ENCODE peak calls at places on chromosomes 13 and 19, in four cellular contexts. One of them, this sample, is unnamed.

GRCh38 chr19:48639483-48640375 is 2.5 kb upstream of the DBP start:
- DNase-seq in T1000: no peak
- DNase-seq in left kidney: no peak
- DNase-seq in H9: no peak
- DNase-seq in this sample: no peak

GRCh38 chr19:38949580-38950367 is 19.0 kb downstream of the MRPS12 start:
- DNase-seq in H9: peak
- DNase-seq in T1000: no peak
- DNase-seq in left kidney: peak
- DNase-seq in this sample: peak

GRCh38 chr19:20664917-20665781 is 3.8 kb upstream of the ZNF626 start:
- DNase-seq in T1000: no peak
- DNase-seq in left kidney: peak
- DNase-seq in H9: peak
- DNase-seq in this sample: no peak

GRCh38 chr13:39818953-39819352 is 163.5 kb downstream of the COG6 start:
- DNase-seq in T1000: no peak
- DNase-seq in H9: no peak
- DNase-seq in left kidney: no peak
- DNase-seq in this sample: no peak

GRCh38 chr13:32650705-32651311 is 64.6 kb downstream of the PDS5B start:
- DNase-seq in left kidney: peak
- DNase-seq in T1000: no peak
- DNase-seq in H9: peak
- DNase-seq in this sample: peak

GRCh38 chr13:51607165-51607564 is 22.9 kb downstream of the WDFY2 start:
- DNase-seq in H9: no peak
- DNase-seq in T1000: no peak
- DNase-seq in left kidney: no peak
- DNase-seq in this sample: no peak

GRCh38 chr13:27860743-27861142 is 59.1 kb upstream of the PDX1 start:
- DNase-seq in left kidney: no peak
- DNase-seq in T1000: no peak
- DNase-seq in H9: no peak
- DNase-seq in this sample: no peak

GRCh38 chr19:28297036-28297435 is 915.9 kb downstream of the UQCRFS1 start:
- DNase-seq in left kidney: no peak
- DNase-seq in T1000: no peak
- DNase-seq in H9: no peak
- DNase-seq in this sample: no peak

GRCh38 chr19:15431396-15432017 is 12.7 kb upstream of the AKAP8L start:
- DNase-seq in left kidney: no peak
- DNase-seq in H9: no peak
- DNase-seq in T1000: no peak
- DNase-seq in this sample: no peak

GRCh38 chr13:76600086-76600485 is 286.1 kb downstream of the KCTD12 start:
- DNase-seq in left kidney: no peak
- DNase-seq in H9: no peak
- DNase-seq in T1000: no peak
- DNase-seq in this sample: no peak

GRCh38 chr13:35891973-35892441 is 239.2 kb downstream of the DCLK1 start:
- DNase-seq in T1000: no peak
- DNase-seq in left kidney: peak
- DNase-seq in H9: no peak
- DNase-seq in this sample: no peak

GRCh38 chr13:44870456-44870929 is 118.8 kb downstream of the NUFIP1 start:
- DNase-seq in H9: no peak
- DNase-seq in left kidney: no peak
- DNase-seq in T1000: no peak
- DNase-seq in this sample: no peak

GRCh38 chr19:48963371-48964204 is 1.5 kb upstream of the FTL start:
- DNase-seq in left kidney: peak
- DNase-seq in H9: peak
- DNase-seq in T1000: peak
- DNase-seq in this sample: peak

GRCh38 chr19:54014920-54015560 is 23.6 kb downstream of the CACNG6 start:
- DNase-seq in T1000: no peak
- DNase-seq in H9: no peak
- DNase-seq in left kidney: peak
- DNase-seq in this sample: no peak

GRCh38 chr13:107803822-107804495 is 411.4 kb downstream of the LIG4 start:
- DNase-seq in left kidney: peak
- DNase-seq in H9: no peak
- DNase-seq in T1000: no peak
- DNase-seq in this sample: no peak

This sample was measured in effector memory CD4-positive, alpha-beta T cell.